ENCODE peak calls at places on chromosomes 7 and 10, in nine cellular contexts. Z is suprapubic skin; Y is ACHN; X is cardiac fibroblast; B is NCI-H1436; S is activated CD4-positive, alpha-beta T cell treated with anti-CD3 and anti-CD28 coated beads, Interleukin-2, amount 50 U/mL, for 48 hours; M is GM12864; I is ELR; U is chondrocyte. P is an unnamed sample.

GRCh38 chr10:89520711-89521110 is 14.7 kb downstream of the SLC16A12 start:
- DNase-seq in Z (no peak), Y (no peak), X (no peak), B (no peak), S (no peak), M (no peak), I (no peak), U (no peak), P (no peak)

GRCh38 chr10:89069589-89069988 is 79.0 kb downstream of the FAS start:
- DNase-seq in Z (no peak), Y (no peak), X (no peak), B (no peak), S (no peak), M (no peak), I (no peak), U (no peak), P (no peak)

GRCh38 chr10:29377333-29377961 is 88.6 kb downstream of the LYZL1 start:
- DNase-seq in Z (no peak), Y (peak), X (peak), B (no peak), S (no peak), M (no peak), I (peak), U (no peak), P (no peak)

GRCh38 chr7:2301510-2301860 is 12.8 kb downstream of the SNX8 start:
- DNase-seq in Z (no peak), Y (no peak), X (peak), B (no peak), S (no peak), M (no peak), I (peak), U (no peak), P (no peak)

GRCh38 chr7:73865738-73866445 is 4.9 kb downstream of the TMEM270 start:
- DNase-seq in Z (no peak), Y (peak), X (peak), B (no peak), S (peak), M (no peak), I (peak), U (no peak), P (no peak)

GRCh38 chr7:28478661-28479060 is 66.3 kb downstream of the CREB5 start:
- DNase-seq in Z (no peak), Y (no peak), X (no peak), B (no peak), S (no peak), M (no peak), I (no peak), U (no peak), P (no peak)

GRCh38 chr7:1697499-1698125 is 27.5 kb downstream of the ELFN1 start:
- DNase-seq in Z (peak), Y (no peak), X (no peak), B (no peak), S (no peak), M (no peak), I (no peak), U (peak), P (no peak)

GRCh38 chr7:56175086-56175760 is 59.0 kb upstream of the NUPR2 start:
- DNase-seq in Z (no peak), Y (no peak), X (no peak), B (no peak), S (no peak), M (no peak), I (no peak), U (no peak), P (no peak)

GRCh38 chr10:70433581-70434280 is 7.8 kb downstream of the NODAL start:
- DNase-seq in Z (no peak), Y (no peak), X (peak), B (no peak), S (no peak), M (no peak), I (peak), U (no peak), P (peak)

GRCh38 chr10:78688221-78688944 is 380.4 kb upstream of the ZMIZ1 start:
- DNase-seq in Z (no peak), Y (peak), X (no peak), B (no peak), S (no peak), M (no peak), I (no peak), U (no peak), P (no peak)

GRCh38 chr10:112713411-112713810 is 236.6 kb upstream of the TCF7L2 start:
- DNase-seq in Z (no peak), Y (no peak), X (no peak), B (no peak), S (no peak), M (no peak), I (peak), U (no peak), P (no peak)

GRCh38 chr10:133474833-133475734 is 21.3 kb downstream of the SCART1 start:
- DNase-seq in Z (no peak), Y (no peak), X (no peak), B (no peak), S (peak), M (no peak), I (no peak), U (no peak), P (no peak)

GRCh38 chr10:5493698-5494097 is 5.7 kb downstream of the CALML5 start:
- DNase-seq in Z (peak), Y (no peak), X (no peak), B (no peak), S (no peak), M (no peak), I (no peak), U (no peak), P (no peak)

GRCh38 chr7:90726623-90727022 is 130.5 kb downstream of the CDK14 start:
- DNase-seq in Z (no peak), Y (no peak), X (peak), B (no peak), S (no peak), M (no peak), I (peak), U (no peak), P (no peak)

GRCh38 chr10:84296071-84296981 is 32.1 kb upstream of the CCSER2 start:
- DNase-seq in Z (no peak), Y (no peak), X (peak), B (no peak), S (no peak), M (no peak), I (peak), U (no peak), P (no peak)

GRCh38 chr7:95781967-95782586 is 9.7 kb downstream of the DYNC1I1 start:
- DNase-seq in Z (no peak), Y (no peak), X (no peak), B (no peak), S (no peak), M (no peak), I (no peak), U (no peak), P (no peak)

GRCh38 chr10:48792687-48793096 is 108.0 kb downstream of the WDFY4 start:
- DNase-seq in Z (no peak), Y (no peak), X (peak), B (no peak), S (no peak), M (no peak), I (peak), U (no peak), P (no peak)

GRCh38 chr10:99711129-99711719 is 20.7 kb downstream of the COX15 start:
- DNase-seq in Z (no peak), Y (peak), X (peak), B (peak), S (peak), M (peak), I (peak), U (no peak), P (no peak)

GRCh38 chr10:88989423-88989822 is 1.2 kb upstream of the FAS start:
- DNase-seq in Z (no peak), Y (no peak), X (no peak), B (no peak), S (no peak), M (no peak), I (no peak), U (no peak), P (no peak)

GRCh38 chr7:156949541-156950380 is at the start of gene NOM1:
- DNase-seq in Z (peak), Y (peak), X (peak), B (peak), S (peak), M (peak), I (peak), U (no peak), P (peak)

GRCh38 chr10:103692421-103693069 is 162.8 kb downstream of the SH3PXD2A start:
- DNase-seq in Z (no peak), Y (no peak), X (no peak), B (no peak), S (peak), M (peak), I (no peak), U (no peak), P (peak)

GRCh38 chr7:94368371-94368791 is 26.3 kb upstream of the COL1A2 start:
- DNase-seq in Z (no peak), Y (no peak), X (peak), B (no peak), S (no peak), M (no peak), I (peak), U (no peak), P (no peak)

GRCh38 chr10:132158122-132158741 is 28.5 kb upstream of the DPYSL4 start:
- DNase-seq in Z (no peak), Y (no peak), X (no peak), B (peak), S (peak), M (no peak), I (no peak), U (peak), P (no peak)

P was measured in Peyer's patch.